ENCODE peak calls at places on chromosomes 11 and 22, in five cellular contexts. R is keratinocyte, N is endothelial cell, U is neural crest cell, C is natural killer cell. W is an unnamed sample.

GRCh38 chr11:32259641-32260081 is 168.8 kb downstream of the RCN1 start:
- DNase-seq in N (no peak), U (no peak), C (no peak), R (no peak), W (no peak)

GRCh38 chr22:49617866-49618688 is 209.6 kb downstream of the BRD1 start:
- DNase-seq in R (no peak), N (no peak), U (no peak), C (no peak), W (no peak)

GRCh38 chr11:134724106-134724778 is 312.2 kb upstream of the B3GAT1 start:
- DNase-seq in C (no peak), N (no peak), R (no peak), U (no peak), W (no peak)

GRCh38 chr11:6327806-6328205 is 7.5 kb upstream of the CAVIN3 start:
- DNase-seq in N (no peak), C (no peak), R (no peak), U (no peak), W (no peak)

GRCh38 chr22:49784987-49785614 is 42.6 kb downstream of the BRD1 start:
- DNase-seq in N (no peak), C (no peak), U (no peak), R (no peak), W (no peak)

GRCh38 chr11:68904458-68904847 is 762 bp downstream of the IGHMBP2 start:
- DNase-seq in N (no peak), U (no peak), C (no peak), R (no peak), W (no peak)

GRCh38 chr11:73310076-73310475 is 2.0 kb downstream of the ARHGEF17 start:
- DNase-seq in N (no peak), C (no peak), R (no peak), U (no peak), W (no peak)

GRCh38 chr11:112318193-112318592 is 57.5 kb upstream of the PLET1 start:
- DNase-seq in U (no peak), R (peak; percentile 76), N (no peak), C (no peak), W (no peak)

GRCh38 chr11:67033661-67034166 is 10.8 kb downstream of the SYT12 start:
- DNase-seq in N (no peak), U (no peak), C (no peak), R (peak; percentile 61), W (no peak)

GRCh38 chr11:76701701-76702100 is 31.2 kb upstream of the LRRC32 start:
- DNase-seq in U (no peak), N (no peak), R (no peak), C (no peak), W (no peak)

GRCh38 chr22:36465232-36466021 is 16.0 kb downstream of the TXN2 start:
- DNase-seq in R (no peak), C (no peak), N (no peak), U (no peak), W (no peak)

GRCh38 chr11:61147271-61147670 is 14.0 kb downstream of the VPS37C start:
- DNase-seq in C (no peak), U (no peak), R (no peak), N (no peak), W (no peak)

GRCh38 chr22:39592104-39593060 is 21.8 kb downstream of the CACNA1I start:
- DNase-seq in C (no peak), U (no peak), R (no peak), N (no peak), W (no peak)

GRCh38 chr11:123033895-123034294 is 28.0 kb downstream of the HSPA8 start:
- DNase-seq in C (no peak), N (no peak), U (no peak), R (no peak), W (no peak)

GRCh38 chr22:29870574-29870973 is 12.4 kb upstream of the MTMR3 start:
- DNase-seq in C (no peak), N (no peak), U (no peak), R (peak; percentile 25), W (no peak)

GRCh38 chr11:116865696-116866095 is 28.3 kb upstream of the APOA1 start:
- DNase-seq in U (no peak), C (no peak), N (no peak), R (no peak), W (no peak)

GRCh38 chr11:2709429-2709828 is 9.6 kb upstream of the KCNQ1OT1 start:
- DNase-seq in N (no peak), U (no peak), R (no peak), C (no peak), W (no peak)

GRCh38 chr11:74257934-74258553 is 53.4 kb downstream of the P4HA3 start:
- DNase-seq in R (no peak), C (no peak), U (no peak), N (no peak), W (no peak)

GRCh38 chr22:38069372-38070249 is 12.4 kb downstream of the PICK1 start:
- DNase-seq in R (no peak), C (no peak), U (peak; percentile 57), N (no peak), W (no peak)

GRCh38 chr11:20599424-20600346 is at the start of gene SLC6A5:
- DNase-seq in N (peak; percentile 86), U (peak; percentile 75), R (no peak), C (no peak), W (no peak)

GRCh38 chr11:78783846-78784245 is 209.2 kb upstream of the NARS2 start:
- DNase-seq in R (no peak), C (no peak), N (no peak), U (no peak), W (no peak)

GRCh38 chr11:43735931-43736330 is 55.4 kb downstream of the HSD17B12 start:
- DNase-seq in C (no peak), R (peak; percentile 7), N (no peak), U (no peak), W (no peak)

GRCh38 chr11:132770802-132771545 is 761.3 kb downstream of the OPCML start:
- DNase-seq in R (no peak), C (no peak), U (no peak), N (no peak), W (no peak)

GRCh38 chr11:98358551-98358950 is 662.2 kb upstream of the CNTN5 start:
- DNase-seq in U (no peak), C (no peak), N (no peak), R (no peak), W (no peak)

GRCh38 chr11:95082576-95083001 is 7.1 kb upstream of the ENDOD1 start:
- DNase-seq in R (no peak), U (no peak), N (no peak), C (no peak), W (no peak)

GRCh38 chr11:10654211-10655150 is 39.1 kb downstream of the IRAG1 start:
- DNase-seq in C (no peak), N (peak; percentile 45), R (no peak), U (no peak), W (no peak)

GRCh38 chr11:9264381-9265210 is 554 bp downstream of the DENND5A start:
- DNase-seq in N (peak; percentile 36), R (no peak), U (peak; percentile 35), C (peak; percentile 30), W (no peak)

GRCh38 chr22:27992294-27993165 is 73.5 kb upstream of the PITPNB start:
- DNase-seq in U (no peak), N (no peak), C (peak; percentile 7), R (no peak), W (no peak)

GRCh38 chr11:117538731-117539130 is 211.1 kb downstream of the CEP164 start:
- DNase-seq in C (no peak), N (no peak), U (no peak), R (no peak), W (no peak)

GRCh38 chr11:64850979-64851567 is 6.6 kb upstream of the CDC42BPG start:
- DNase-seq in U (no peak), N (no peak), C (peak; percentile 49), R (no peak), W (no peak)
- TF ChIP-seq CTCF in U (peak; percentile 21), N (no peak), C (no peak), R (no peak), W (no peak)

GRCh38 chr22:24191381-24191841 is 10.1 kb downstream of the SUSD2 start:
- DNase-seq in U (no peak), R (no peak), N (no peak), C (no peak), W (no peak)

GRCh38 chr22:24190159-24190540 is 8.9 kb downstream of the SUSD2 start:
- DNase-seq in U (no peak), C (no peak), N (no peak), R (no peak), W (no peak)

GRCh38 chr22:24191893-24192292 is 10.6 kb downstream of the SUSD2 start:
- DNase-seq in N (no peak), C (no peak), U (no peak), R (no peak), W (no peak)

GRCh38 chr22:24189249-24190158 is 8.2 kb downstream of the SUSD2 start:
- DNase-seq in R (peak; percentile 53), N (peak; percentile 82), C (no peak), U (peak; percentile 65), W (peak; percentile 98)

GRCh38 chr22:24190566-24191208 is 9.4 kb downstream of the SUSD2 start:
- DNase-seq in C (no peak), N (no peak), U (no peak), R (no peak), W (no peak)
- TF ChIP-seq CTCF in C (no peak), N (no peak), U (no peak), R (no peak), W (no peak)

DNA sequence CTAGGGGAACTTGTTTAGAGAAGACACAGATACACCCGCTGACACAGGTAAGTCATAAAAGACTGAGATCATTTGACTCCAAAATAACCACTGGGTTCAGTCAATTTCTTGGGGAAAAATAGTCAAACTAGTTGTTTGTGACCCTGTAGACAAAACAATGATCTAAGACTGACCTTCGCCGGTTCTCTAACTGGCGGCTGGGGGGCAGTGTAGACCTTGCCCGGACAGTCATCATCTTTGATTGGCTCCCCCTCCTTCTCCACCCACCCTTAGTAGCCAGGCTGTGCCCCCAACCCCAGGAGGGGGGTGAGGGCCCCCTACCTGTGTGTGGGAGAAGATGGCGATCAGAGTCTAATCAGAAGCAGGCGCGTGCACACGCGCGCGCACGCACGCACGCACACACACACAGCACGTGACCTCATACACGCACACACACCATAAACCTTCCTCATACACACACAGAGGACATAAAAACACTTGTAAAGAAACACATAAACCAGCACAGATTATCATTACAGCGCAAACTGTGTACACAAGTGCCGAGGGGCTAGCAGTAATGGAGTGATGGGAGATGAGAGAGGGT is 12.4 kb downstream of the NECTIN1 start:
- DNase-seq in C (no peak), N (no peak), U (no peak), R (no peak), W (no peak)
- TF ChIP-seq CTCF in C (no peak), N (no peak), U (no peak), R (no peak), W (no peak)

GRCh38 chr11:4546876-4547275 is 1.9 kb downstream of the OR52M1 start:
- DNase-seq in R (no peak), N (no peak), U (no peak), C (no peak), W (no peak)

DNA sequence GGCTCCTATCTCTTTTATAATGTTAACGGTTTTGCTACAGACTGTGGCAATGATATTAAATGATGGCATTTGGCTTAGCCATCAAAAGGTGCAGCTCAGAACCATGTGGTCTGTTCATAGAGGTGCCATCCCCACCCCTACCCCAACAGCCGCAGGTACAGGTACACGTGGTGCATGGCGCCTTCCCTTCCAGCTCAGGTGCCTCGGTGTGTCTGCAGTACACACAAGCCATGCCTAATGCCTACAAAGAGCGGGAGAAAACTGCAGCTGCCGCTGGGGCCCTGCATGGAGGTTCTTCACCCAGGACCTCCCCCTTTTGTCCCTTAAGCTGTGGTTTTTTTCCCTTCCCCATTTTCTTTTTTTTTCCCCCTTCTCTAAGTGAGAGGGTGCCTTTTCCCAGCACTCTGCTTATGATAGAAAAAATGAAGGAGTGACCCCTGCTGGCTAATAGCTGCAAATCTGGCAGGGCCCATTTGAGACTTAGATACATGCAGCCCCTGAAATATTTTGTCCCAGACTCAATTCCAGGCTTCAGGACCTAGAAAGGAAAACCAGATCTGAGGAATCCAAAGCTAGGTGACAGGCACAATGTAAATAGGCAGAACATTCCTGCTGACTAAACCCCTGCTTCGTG is 6.5 kb downstream of the OR52M1 start:
- DNase-seq in N (no peak), R (no peak), U (no peak), C (no peak), W (no peak)
- TF ChIP-seq CTCF in N (peak; percentile 41), R (peak; percentile 32), U (peak; percentile 35), C (no peak), W (peak; percentile 14)

W was measured in D721Med.